ENCODE peak calls at places on chromosomes 6 and 20, in seven cellular contexts. J is iPS-NIHi11; K is NAMALWA; I is activated CD4-positive, alpha-beta T cell treated with anti-CD3 and anti-CD28 coated beads, Interleukin-2, amount 10 ng/mL, durations not matched to agents 24 days and 14 days; P is iris pigment epithelial cell; T is H54; Z is cardiac fibroblast. A is an unnamed sample.

GRCh38 chr6:15063253-15063853 is 182.5 kb upstream of the JARID2 start:
- DNase-seq in J (no peak), K (no peak), I (no peak), P (peak), T (no peak), Z (peak), A (no peak)

GRCh38 chr6:36743538-36744441 is 46.2 kb downstream of the RAB44 start:
- DNase-seq in J (no peak), K (no peak), I (peak), P (no peak), T (no peak), Z (no peak), A (no peak)

GRCh38 chr6:98094696-98095095 is 739.7 kb upstream of the POU3F2 start:
- DNase-seq in J (no peak), K (no peak), I (no peak), P (peak), T (no peak), Z (no peak), A (no peak)

GRCh38 chr20:52972190-52972937 is at the start of gene TSHZ2:
- DNase-seq in J (peak), K (no peak), I (peak), P (peak), T (peak), Z (peak), A (no peak)

GRCh38 chr6:135692426-135692825 is 159.1 kb upstream of the PDE7B start:
- DNase-seq in J (no peak), K (no peak), I (no peak), P (peak), T (no peak), Z (no peak), A (no peak)

GRCh38 chr6:157822221-157823000 is 635 bp upstream of the SNX9 start:
- DNase-seq in J (no peak), K (no peak), I (no peak), P (peak), T (no peak), Z (no peak), A (no peak)

GRCh38 chr6:36336779-36337194 is at the start of gene BNIP5:
- DNase-seq in J (no peak), K (no peak), I (peak), P (no peak), T (no peak), Z (no peak), A (no peak)

GRCh38 chr20:10219452-10219791 is 792 bp downstream of the SNAP25 start:
- DNase-seq in J (peak), K (no peak), I (peak), P (peak), T (peak), Z (peak), A (peak)

GRCh38 chr20:6735913-6736845 is 31.3 kb upstream of the BMP2 start:
- DNase-seq in J (peak), K (no peak), I (no peak), P (peak), T (no peak), Z (no peak), A (no peak)

GRCh38 chr6:27865952-27866369 is 46.2 kb downstream of the OR2B2 start:
- DNase-seq in J (no peak), K (no peak), I (peak), P (peak), T (no peak), Z (no peak), A (no peak)

GRCh38 chr20:12966468-12967085 is 42.2 kb upstream of the SPTLC3 start:
- DNase-seq in J (no peak), K (peak), I (no peak), P (peak), T (no peak), Z (peak), A (peak)

GRCh38 chr20:44762466-44763140 is 16.9 kb downstream of the KCNK15 start:
- DNase-seq in J (no peak), K (no peak), I (no peak), P (no peak), T (no peak), Z (no peak), A (no peak)

GRCh38 chr6:24229694-24230093 is 103.7 kb downstream of the NRSN1 start:
- DNase-seq in J (no peak), K (no peak), I (no peak), P (no peak), T (no peak), Z (no peak), A (no peak)